ENCODE peak calls at places on chromosomes 2 and 18, in ten cellular contexts. One of them, this sample, is unnamed.

GRCh38 chr2:65026154-65026553 is 30.1 kb upstream of the CEP68 start:
- DNase-seq in Jurkat, Clone E6-1: no peak
- DNase-seq in suprapubic skin: no peak
- DNase-seq in NCI-H446: no peak
- DNase-seq in tibial artery: no peak
- DNase-seq in neural progenitor cell: no peak
- DNase-seq in EL: no peak
- DNase-seq in NAMALWA: no peak
- DNase-seq in epithelial cell of esophagus: no peak
- DNase-seq in fibroblast of lung: no peak
- DNase-seq in this sample: no peak

GRCh38 chr2:148560501-148560900 is 84.0 kb upstream of the EPC2 start:
- DNase-seq in Jurkat, Clone E6-1: no peak
- DNase-seq in suprapubic skin: no peak
- DNase-seq in NCI-H446: no peak
- DNase-seq in tibial artery: no peak
- DNase-seq in neural progenitor cell: no peak
- DNase-seq in EL: peak
- DNase-seq in NAMALWA: no peak
- DNase-seq in epithelial cell of esophagus: no peak
- DNase-seq in fibroblast of lung: no peak
- DNase-seq in this sample: peak

GRCh38 chr2:143480586-143481230 is 351.5 kb downstream of the ARHGAP15 start:
- DNase-seq in Jurkat, Clone E6-1: no peak
- DNase-seq in suprapubic skin: no peak
- DNase-seq in NCI-H446: no peak
- DNase-seq in tibial artery: no peak
- DNase-seq in neural progenitor cell: no peak
- DNase-seq in EL: no peak
- DNase-seq in NAMALWA: no peak
- DNase-seq in epithelial cell of esophagus: no peak
- DNase-seq in fibroblast of lung: peak
- DNase-seq in this sample: no peak

GRCh38 chr2:237689569-237690131 is 62.3 kb downstream of the LRRFIP1 start:
- DNase-seq in Jurkat, Clone E6-1: peak
- DNase-seq in suprapubic skin: no peak
- DNase-seq in NCI-H446: no peak
- DNase-seq in tibial artery: no peak
- DNase-seq in neural progenitor cell: no peak
- DNase-seq in EL: peak
- DNase-seq in NAMALWA: no peak
- DNase-seq in epithelial cell of esophagus: peak
- DNase-seq in fibroblast of lung: no peak
- DNase-seq in this sample: no peak

GRCh38 chr2:148048475-148049221 is 27.8 kb downstream of the MBD5 start:
- DNase-seq in Jurkat, Clone E6-1: no peak
- DNase-seq in suprapubic skin: no peak
- DNase-seq in NCI-H446: no peak
- DNase-seq in tibial artery: no peak
- DNase-seq in neural progenitor cell: no peak
- DNase-seq in EL: peak
- DNase-seq in NAMALWA: peak
- DNase-seq in epithelial cell of esophagus: no peak
- DNase-seq in fibroblast of lung: peak
- DNase-seq in this sample: no peak

GRCh38 chr2:64913357-64913869 is 75.8 kb upstream of the SLC1A4 start:
- DNase-seq in Jurkat, Clone E6-1: peak
- DNase-seq in suprapubic skin: no peak
- DNase-seq in NCI-H446: no peak
- DNase-seq in tibial artery: no peak
- DNase-seq in neural progenitor cell: peak
- DNase-seq in EL: no peak
- DNase-seq in NAMALWA: peak
- DNase-seq in epithelial cell of esophagus: peak
- DNase-seq in fibroblast of lung: no peak
- DNase-seq in this sample: no peak

GRCh38 chr2:24907106-24907505 is 12.9 kb downstream of the ADCY3 start:
- DNase-seq in Jurkat, Clone E6-1: no peak
- DNase-seq in suprapubic skin: no peak
- DNase-seq in NCI-H446: no peak
- DNase-seq in tibial artery: peak
- DNase-seq in neural progenitor cell: no peak
- DNase-seq in EL: no peak
- DNase-seq in NAMALWA: no peak
- DNase-seq in epithelial cell of esophagus: peak
- DNase-seq in fibroblast of lung: peak
- DNase-seq in this sample: no peak

GRCh38 chr2:21175895-21176646 is 52.3 kb downstream of the TDRD15 start:
- DNase-seq in Jurkat, Clone E6-1: no peak
- DNase-seq in suprapubic skin: no peak
- DNase-seq in NCI-H446: no peak
- DNase-seq in tibial artery: no peak
- DNase-seq in neural progenitor cell: peak
- DNase-seq in EL: no peak
- DNase-seq in NAMALWA: peak
- DNase-seq in epithelial cell of esophagus: peak
- DNase-seq in fibroblast of lung: no peak
- DNase-seq in this sample: no peak

GRCh38 chr2:30402441-30403182 is 44.4 kb upstream of the LCLAT1 start:
- DNase-seq in Jurkat, Clone E6-1: no peak
- DNase-seq in suprapubic skin: no peak
- DNase-seq in NCI-H446: no peak
- DNase-seq in tibial artery: no peak
- DNase-seq in neural progenitor cell: no peak
- DNase-seq in EL: no peak
- DNase-seq in NAMALWA: no peak
- DNase-seq in epithelial cell of esophagus: no peak
- DNase-seq in fibroblast of lung: no peak
- DNase-seq in this sample: no peak

GRCh38 chr18:21599585-21600525 is 649 bp downstream of the ESCO1 start:
- DNase-seq in Jurkat, Clone E6-1: no peak
- DNase-seq in suprapubic skin: no peak
- DNase-seq in NCI-H446: no peak
- DNase-seq in tibial artery: peak
- DNase-seq in neural progenitor cell: peak
- DNase-seq in EL: peak
- DNase-seq in NAMALWA: peak
- DNase-seq in epithelial cell of esophagus: peak
- DNase-seq in fibroblast of lung: peak
- DNase-seq in this sample: no peak

GRCh38 chr18:23618862-23619387 is 32.6 kb upstream of the NPC1 start:
- DNase-seq in Jurkat, Clone E6-1: no peak
- DNase-seq in suprapubic skin: no peak
- DNase-seq in NCI-H446: no peak
- DNase-seq in tibial artery: no peak
- DNase-seq in neural progenitor cell: peak
- DNase-seq in EL: no peak
- DNase-seq in NAMALWA: no peak
- DNase-seq in epithelial cell of esophagus: no peak
- DNase-seq in fibroblast of lung: no peak
- DNase-seq in this sample: no peak

GRCh38 chr2:3386448-3386958 is 7.0 kb downstream of the TRAPPC12 start:
- DNase-seq in Jurkat, Clone E6-1: no peak
- DNase-seq in suprapubic skin: no peak
- DNase-seq in NCI-H446: no peak
- DNase-seq in tibial artery: no peak
- DNase-seq in neural progenitor cell: no peak
- DNase-seq in EL: no peak
- DNase-seq in NAMALWA: no peak
- DNase-seq in epithelial cell of esophagus: no peak
- DNase-seq in fibroblast of lung: no peak
- DNase-seq in this sample: no peak

GRCh38 chr2:12817870-12818269 is 101.1 kb downstream of the TRIB2 start:
- DNase-seq in Jurkat, Clone E6-1: no peak
- DNase-seq in suprapubic skin: no peak
- DNase-seq in NCI-H446: no peak
- DNase-seq in tibial artery: no peak
- DNase-seq in neural progenitor cell: no peak
- DNase-seq in EL: no peak
- DNase-seq in NAMALWA: no peak
- DNase-seq in epithelial cell of esophagus: no peak
- DNase-seq in fibroblast of lung: no peak
- DNase-seq in this sample: no peak

GRCh38 chr2:2012505-2012904 is 268.2 kb upstream of the PXDN start:
- DNase-seq in Jurkat, Clone E6-1: no peak
- DNase-seq in suprapubic skin: no peak
- DNase-seq in NCI-H446: no peak
- DNase-seq in tibial artery: no peak
- DNase-seq in neural progenitor cell: no peak
- DNase-seq in EL: no peak
- DNase-seq in NAMALWA: no peak
- DNase-seq in epithelial cell of esophagus: no peak
- DNase-seq in fibroblast of lung: peak
- DNase-seq in this sample: no peak

GRCh38 chr18:74929110-74929509 is 279.8 kb downstream of the PTGR3 start:
- DNase-seq in Jurkat, Clone E6-1: no peak
- DNase-seq in suprapubic skin: no peak
- DNase-seq in NCI-H446: no peak
- DNase-seq in tibial artery: no peak
- DNase-seq in neural progenitor cell: no peak
- DNase-seq in EL: no peak
- DNase-seq in NAMALWA: no peak
- DNase-seq in epithelial cell of esophagus: no peak
- DNase-seq in fibroblast of lung: no peak
- DNase-seq in this sample: no peak

GRCh38 chr2:65681503-65681902 is 249.1 kb upstream of the SPRED2 start:
- DNase-seq in Jurkat, Clone E6-1: no peak
- DNase-seq in suprapubic skin: no peak
- DNase-seq in NCI-H446: no peak
- DNase-seq in tibial artery: no peak
- DNase-seq in neural progenitor cell: no peak
- DNase-seq in EL: no peak
- DNase-seq in NAMALWA: no peak
- DNase-seq in epithelial cell of esophagus: no peak
- DNase-seq in fibroblast of lung: no peak
- DNase-seq in this sample: no peak

GRCh38 chr2:27092696-27093429 is 6.3 kb downstream of the KHK start:
- DNase-seq in Jurkat, Clone E6-1: no peak
- DNase-seq in suprapubic skin: no peak
- DNase-seq in NCI-H446: no peak
- DNase-seq in tibial artery: no peak
- DNase-seq in neural progenitor cell: no peak
- DNase-seq in EL: no peak
- DNase-seq in NAMALWA: no peak
- DNase-seq in epithelial cell of esophagus: no peak
- DNase-seq in fibroblast of lung: no peak
- DNase-seq in this sample: no peak

GRCh38 chr18:58230438-58231179 is 186.6 kb downstream of the NEDD4L start:
- DNase-seq in Jurkat, Clone E6-1: no peak
- DNase-seq in suprapubic skin: no peak
- DNase-seq in NCI-H446: no peak
- DNase-seq in tibial artery: no peak
- DNase-seq in neural progenitor cell: no peak
- DNase-seq in EL: peak
- DNase-seq in NAMALWA: no peak
- DNase-seq in epithelial cell of esophagus: peak
- DNase-seq in fibroblast of lung: peak
- DNase-seq in this sample: no peak

GRCh38 chr2:204234879-204235278 is 298.3 kb downstream of the ICOS start:
- DNase-seq in Jurkat, Clone E6-1: no peak
- DNase-seq in suprapubic skin: no peak
- DNase-seq in NCI-H446: peak
- DNase-seq in tibial artery: no peak
- DNase-seq in neural progenitor cell: no peak
- DNase-seq in EL: peak
- DNase-seq in NAMALWA: peak
- DNase-seq in epithelial cell of esophagus: no peak
- DNase-seq in fibroblast of lung: peak
- DNase-seq in this sample: no peak

GRCh38 chr2:161147856-161148255 is 12.4 kb upstream of the TANK start:
- DNase-seq in Jurkat, Clone E6-1: no peak
- DNase-seq in suprapubic skin: no peak
- DNase-seq in NCI-H446: no peak
- DNase-seq in tibial artery: no peak
- DNase-seq in neural progenitor cell: no peak
- DNase-seq in EL: no peak
- DNase-seq in NAMALWA: no peak
- DNase-seq in epithelial cell of esophagus: no peak
- DNase-seq in fibroblast of lung: no peak
- DNase-seq in this sample: no peak

GRCh38 chr2:30871980-30872789 is 64.9 kb upstream of the CAPN13 start:
- DNase-seq in Jurkat, Clone E6-1: no peak
- DNase-seq in suprapubic skin: no peak
- DNase-seq in NCI-H446: no peak
- DNase-seq in tibial artery: no peak
- DNase-seq in neural progenitor cell: peak
- DNase-seq in EL: no peak
- DNase-seq in NAMALWA: no peak
- DNase-seq in epithelial cell of esophagus: peak
- DNase-seq in fibroblast of lung: no peak
- DNase-seq in this sample: no peak

GRCh38 chr18:75247041-75247551 is 36.5 kb downstream of the TSHZ1 start:
- DNase-seq in Jurkat, Clone E6-1: peak
- DNase-seq in suprapubic skin: no peak
- DNase-seq in NCI-H446: no peak
- DNase-seq in tibial artery: no peak
- DNase-seq in neural progenitor cell: no peak
- DNase-seq in EL: peak
- DNase-seq in NAMALWA: no peak
- DNase-seq in epithelial cell of esophagus: no peak
- DNase-seq in fibroblast of lung: peak
- DNase-seq in this sample: no peak

GRCh38 chr2:218781691-218782528 is at the start of gene CYP27A1:
- DNase-seq in Jurkat, Clone E6-1: no peak
- DNase-seq in suprapubic skin: peak
- DNase-seq in NCI-H446: no peak
- DNase-seq in tibial artery: peak
- DNase-seq in neural progenitor cell: peak
- DNase-seq in EL: peak
- DNase-seq in NAMALWA: no peak
- DNase-seq in epithelial cell of esophagus: peak
- DNase-seq in fibroblast of lung: peak
- DNase-seq in this sample: no peak

GRCh38 chr18:67199993-67200617 is 316.4 kb downstream of the DSEL start:
- DNase-seq in Jurkat, Clone E6-1: peak
- DNase-seq in suprapubic skin: no peak
- DNase-seq in NCI-H446: peak
- DNase-seq in tibial artery: no peak
- DNase-seq in neural progenitor cell: peak
- DNase-seq in EL: peak
- DNase-seq in NAMALWA: peak
- DNase-seq in epithelial cell of esophagus: peak
- DNase-seq in fibroblast of lung: peak
- DNase-seq in this sample: peak

GRCh38 chr2:47198985-47199451 is 43.9 kb upstream of the STPG4 start:
- DNase-seq in Jurkat, Clone E6-1: no peak
- DNase-seq in suprapubic skin: no peak
- DNase-seq in NCI-H446: no peak
- DNase-seq in tibial artery: no peak
- DNase-seq in neural progenitor cell: no peak
- DNase-seq in EL: peak
- DNase-seq in NAMALWA: no peak
- DNase-seq in epithelial cell of esophagus: peak
- DNase-seq in fibroblast of lung: peak
- DNase-seq in this sample: no peak

GRCh38 chr2:83233284-83233683 is 1225.8 kb downstream of the SUCLG1 start:
- DNase-seq in Jurkat, Clone E6-1: no peak
- DNase-seq in suprapubic skin: no peak
- DNase-seq in NCI-H446: peak
- DNase-seq in tibial artery: no peak
- DNase-seq in neural progenitor cell: no peak
- DNase-seq in EL: peak
- DNase-seq in NAMALWA: peak
- DNase-seq in epithelial cell of esophagus: peak
- DNase-seq in fibroblast of lung: no peak
- DNase-seq in this sample: no peak

GRCh38 chr2:101830555-101830954 is 133.0 kb downstream of the MAP4K4 start:
- DNase-seq in Jurkat, Clone E6-1: no peak
- DNase-seq in suprapubic skin: no peak
- DNase-seq in NCI-H446: no peak
- DNase-seq in tibial artery: no peak
- DNase-seq in neural progenitor cell: no peak
- DNase-seq in EL: peak
- DNase-seq in NAMALWA: no peak
- DNase-seq in epithelial cell of esophagus: peak
- DNase-seq in fibroblast of lung: peak
- DNase-seq in this sample: no peak

GRCh38 chr18:74524097-74524496 is 10.2 kb upstream of the CNDP1 start:
- DNase-seq in Jurkat, Clone E6-1: no peak
- DNase-seq in suprapubic skin: no peak
- DNase-seq in NCI-H446: peak
- DNase-seq in tibial artery: peak
- DNase-seq in neural progenitor cell: no peak
- DNase-seq in EL: no peak
- DNase-seq in NAMALWA: no peak
- DNase-seq in epithelial cell of esophagus: no peak
- DNase-seq in fibroblast of lung: no peak
- DNase-seq in this sample: no peak